ENCODE peak calls at places on chromosomes 2 and 18, in six cellular contexts. M, G, C, R, O and Z are unnamed samples.

GRCh38 chr2:224671731-224672130 is 44.4 kb downstream of the CCDC195 start:
- DNase-seq in M (no peak), G (no peak), C (no peak), R (no peak), O (no peak), Z (no peak)

GRCh38 chr2:64988420-64989125 is 626 bp upstream of the SLC1A4 start:
- DNase-seq in M (peak; percentile 58), G (peak; percentile 89), C (peak; percentile 80), R (peak; percentile 62), O (peak; percentile 94), Z (peak; percentile 53)

GRCh38 chr2:131093066-131093842 is at the start of gene FAM168B:
- DNase-seq in M (peak; percentile 71), G (peak; percentile 91), C (peak; percentile 86), R (peak; percentile 94), O (peak; percentile 99), Z (peak; percentile 61)

GRCh38 chr2:152518656-152519580 is 183.9 kb downstream of the FMNL2 start:
- DNase-seq in M (no peak), G (no peak), C (peak; percentile 22), R (no peak), O (no peak), Z (no peak)

GRCh38 chr2:11634584-11634983 is 35.4 kb downstream of the NTSR2 start:
- DNase-seq in M (no peak), G (no peak), C (no peak), R (no peak), O (no peak), Z (no peak)

GRCh38 chr2:71327916-71328315 is 3.7 kb upstream of the ZNF638 start:
- DNase-seq in M (no peak), G (no peak), C (no peak), R (no peak), O (no peak), Z (no peak)

GRCh38 chr18:66734451-66734850 is 130.6 kb upstream of the CDH19 start:
- DNase-seq in M (no peak), G (no peak), C (no peak), R (no peak), O (no peak), Z (no peak)

GRCh38 chr2:11930211-11930761 is 183.9 kb downstream of the LPIN1 start:
- DNase-seq in M (no peak), G (no peak), C (no peak), R (no peak), O (no peak), Z (no peak)

GRCh38 chr2:197152451-197153228 is 157.9 kb downstream of the ANKRD44 start:
- DNase-seq in M (no peak), G (peak; percentile 19), C (no peak), R (no peak), O (no peak), Z (no peak)

GRCh38 chr2:32666704-32667103 is 38.9 kb downstream of the TTC27 start:
- DNase-seq in M (no peak), G (no peak), C (no peak), R (no peak), O (no peak), Z (no peak)

GRCh38 chr2:88099798-88100488 is 27.9 kb downstream of the FABP1 start:
- DNase-seq in M (peak; percentile 16), G (peak; percentile 37), C (no peak), R (no peak), O (no peak), Z (peak; percentile 18)

GRCh38 chr18:37253424-37254255 is 312.0 kb downstream of the CELF4 start:
- DNase-seq in M (no peak), G (no peak), C (peak; percentile 70), R (no peak), O (peak; percentile 88), Z (no peak)

GRCh38 chr2:197209742-197210408 is 100.7 kb downstream of the ANKRD44 start:
- DNase-seq in M (no peak), G (no peak), C (no peak), R (no peak), O (no peak), Z (no peak)

GRCh38 chr2:191280834-191281756 is 35.9 kb downstream of the MYO1B start:
- DNase-seq in M (no peak), G (no peak), C (no peak), R (no peak), O (no peak), Z (no peak)

GRCh38 chr2:19746611-19747309 is 155.0 kb downstream of the TTC32 start:
- DNase-seq in M (no peak), G (peak; percentile 48), C (no peak), R (no peak), O (peak; percentile 47), Z (no peak)

GRCh38 chr2:134772493-134773169 is 53.8 kb upstream of the TMEM163 start:
- DNase-seq in M (no peak), G (no peak), C (no peak), R (no peak), O (no peak), Z (peak; percentile 3)

GRCh38 chr18:58850784-58851469 is 13.8 kb upstream of the ZNF532 start:
- DNase-seq in M (no peak), G (no peak), C (no peak), R (no peak), O (no peak), Z (no peak)

GRCh38 chr2:101012054-101012705 is 10.1 kb downstream of the RPL31 start:
- DNase-seq in M (no peak), G (no peak), C (no peak), R (no peak), O (no peak), Z (no peak)

GRCh38 chr2:233950078-233950825 is 33.1 kb downstream of the TRPM8 start:
- DNase-seq in M (no peak), G (no peak), C (no peak), R (no peak), O (peak; percentile 22), Z (no peak)

GRCh38 chr18:63775166-63775730 is at the start of gene SERPINB7:
- DNase-seq in M (peak; percentile 92), G (peak; percentile 20), C (no peak), R (no peak), O (no peak), Z (peak; percentile 83)

GRCh38 chr2:27752551-27753237 is 18.8 kb upstream of the MRPL33 start:
- DNase-seq in M (no peak), G (no peak), C (peak; percentile 81), R (no peak), O (no peak), Z (no peak)

DNA sequence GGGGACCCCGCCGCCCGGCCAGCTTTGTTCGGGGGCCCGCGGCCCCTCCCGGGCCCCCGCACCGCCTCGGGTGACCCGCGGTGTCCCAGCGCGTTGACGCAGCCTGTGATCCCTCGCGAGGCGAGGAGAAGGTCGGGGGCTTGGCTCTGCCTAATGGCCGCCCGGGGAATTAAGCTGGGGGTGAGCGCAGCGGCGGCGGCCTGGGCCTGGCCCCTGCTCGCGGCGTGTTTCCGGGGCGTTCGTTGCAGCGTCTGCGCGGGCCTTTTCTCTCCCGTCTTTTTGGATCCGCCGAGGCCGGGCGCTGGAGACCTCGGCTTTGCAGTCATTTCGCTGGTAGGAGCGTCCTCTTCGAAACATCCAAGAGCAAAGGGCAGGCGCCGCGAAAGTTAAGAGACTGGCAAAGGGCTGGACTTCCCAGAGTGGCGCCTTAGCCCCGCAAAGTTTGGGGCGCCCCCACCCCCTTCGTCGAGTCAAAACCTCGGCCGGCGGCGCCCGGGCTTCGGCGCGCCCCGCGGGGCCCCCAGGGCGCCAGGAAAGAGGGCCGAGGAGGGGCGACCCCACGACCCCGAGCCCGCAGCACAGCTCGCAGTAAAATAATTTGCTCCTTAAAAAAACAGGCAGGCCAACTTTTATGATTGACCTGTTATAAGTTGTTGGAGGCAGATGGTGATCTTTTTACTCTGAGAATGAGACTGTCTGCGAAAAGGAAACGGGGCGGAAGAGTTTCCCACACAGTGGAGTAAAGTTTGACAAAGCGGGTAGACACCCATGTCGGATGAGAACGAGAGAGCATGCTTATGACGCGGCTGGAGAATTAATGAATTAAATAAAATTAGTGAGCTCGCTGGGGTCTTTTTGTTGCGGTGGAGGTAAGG is 1.4 kb downstream of the SALL3 start:
- DNase-seq in M (no peak), G (no peak), C (no peak), R (no peak), O (peak; percentile 71), Z (no peak)
- H3K27ac ChIP-seq in M (no peak overlapping the region), G (no peak overlapping the region), C (no peak overlapping the region), R (no peak overlapping the region), O (no peak overlapping the region), Z (peak overlapping the region; percentile 51)

GRCh38 chr2:159090514-159091201 is 122.2 kb downstream of the TANC1 start:
- DNase-seq in M (peak; percentile 77), G (no peak), C (peak; percentile 21), R (no peak), O (no peak), Z (no peak)
- H3K27ac ChIP-seq in M (no peak overlapping the region), G (peak overlapping the region; percentile 8), C (peak overlapping the region; percentile 63), R (no peak overlapping the region), O (peak overlapping the region; percentile 78), Z (peak overlapping the region; percentile 91)

GRCh38 chr18:62754026-62754425 is 38.7 kb downstream of the PHLPP1 start:
- DNase-seq in M (no peak), G (no peak), C (no peak), R (no peak), O (no peak), Z (no peak)

GRCh38 chr18:62749389-62749788 is 34.0 kb downstream of the PHLPP1 start:
- DNase-seq in M (no peak), G (no peak), C (no peak), R (no peak), O (no peak), Z (no peak)

GRCh38 chr18:62751341-62751821 is 36.0 kb downstream of the PHLPP1 start:
- DNase-seq in M (no peak), G (no peak), C (no peak), R (no peak), O (no peak), Z (no peak)

GRCh38 chr18:62755454-62755853 is 40.1 kb downstream of the PHLPP1 start:
- DNase-seq in M (no peak), G (no peak), C (no peak), R (no peak), O (no peak), Z (no peak)

DNA sequence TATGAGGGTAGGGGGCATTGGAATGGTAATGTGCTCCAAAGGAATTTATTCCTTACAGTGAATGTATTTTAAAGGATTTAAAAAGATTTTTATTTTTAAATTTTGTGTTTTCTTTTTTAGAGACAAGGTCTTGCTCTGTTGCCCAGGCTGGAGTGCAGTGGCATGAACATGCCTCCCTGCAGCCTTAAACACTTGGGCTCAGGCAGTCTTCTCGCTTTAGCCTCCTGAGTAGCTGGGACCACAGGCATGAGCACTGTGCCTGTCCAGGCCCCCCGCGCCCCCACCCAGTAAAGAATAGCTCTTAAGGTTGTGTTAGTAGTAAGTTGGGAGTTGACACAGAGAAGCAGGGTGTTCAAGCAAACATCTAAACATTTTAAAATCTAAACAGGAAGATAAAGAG is 36.6 kb downstream of the PHLPP1 start:
- DNase-seq in M (no peak), G (no peak), C (no peak), R (no peak), O (no peak), Z (no peak)
- H3K27ac ChIP-seq in M (no peak overlapping the region), G (no peak overlapping the region), C (no peak overlapping the region), R (no peak overlapping the region), O (peak overlapping the region; percentile 50), Z (no peak overlapping the region)

GRCh38 chr2:97967216-97967592 is 28.5 kb downstream of the TMEM131 start:
- DNase-seq in M (no peak), G (no peak), C (no peak), R (no peak), O (no peak), Z (no peak)

GRCh38 chr2:97966545-97967215 is 29.1 kb downstream of the TMEM131 start:
- DNase-seq in M (peak; percentile 65), G (no peak), C (no peak), R (no peak), O (no peak), Z (peak; percentile 66)

GRCh38 chr2:97970300-97971060 is 25.3 kb downstream of the TMEM131 start:
- DNase-seq in M (no peak), G (no peak), C (no peak), R (no peak), O (no peak), Z (no peak)

GRCh38 chr2:97968228-97968627 is 27.5 kb downstream of the TMEM131 start:
- DNase-seq in M (no peak), G (no peak), C (no peak), R (no peak), O (no peak), Z (no peak)

GRCh38 chr2:97969466-97970067 is 26.2 kb downstream of the TMEM131 start:
- DNase-seq in M (no peak), G (no peak), C (no peak), R (no peak), O (no peak), Z (no peak)
- H3K27ac ChIP-seq in M (no peak overlapping the region), G (no peak overlapping the region), C (no peak overlapping the region), R (no peak overlapping the region), O (no peak overlapping the region), Z (no peak overlapping the region)